ENCODE peak calls at places on chromosomes 13 and 19, in four cellular contexts. U, Q, M and T are unnamed samples.

GRCh38 chr13:80157261-80157942 is 183.5 kb downstream of the SPRY2 start:
- DNase-seq in M (no peak), U (no peak), Q (no peak), T (no peak)

GRCh38 chr19:5621945-5622464 is 571 bp downstream of the SAFB2 start:
- DNase-seq in Q (no peak), U (no peak), M (peak), T (peak)

GRCh38 chr19:40791349-40791748 is 7.6 kb upstream of the EGLN2 start:
- DNase-seq in M (no peak), Q (no peak), U (no peak), T (no peak)

GRCh38 chr13:113116206-113116800 is 6.3 kb upstream of the F10 start:
- DNase-seq in U (no peak), Q (no peak), M (no peak), T (peak)

GRCh38 chr19:41997121-41997850 is 3.3 kb upstream of the ATP1A3 start:
- DNase-seq in Q (no peak), M (peak), U (no peak), T (peak)

GRCh38 chr13:66675620-66676019 is 554.5 kb downstream of the PCDH9 start:
- DNase-seq in M (no peak), U (no peak), Q (no peak), T (no peak)

GRCh38 chr19:19539738-19540703 is 2.0 kb downstream of the CILP2 start:
- DNase-seq in Q (peak), U (no peak), M (peak), T (peak)

GRCh38 chr19:4425531-4425930 is 23.1 kb downstream of the CHAF1A start:
- DNase-seq in Q (no peak), M (no peak), U (no peak), T (no peak)

GRCh38 chr19:512548-513365 is 5.5 kb downstream of the TPGS1 start:
- DNase-seq in Q (no peak), M (peak), U (no peak), T (no peak)

GRCh38 chr19:17931532-17932191 is 1.2 kb upstream of the CCDC124 start:
- DNase-seq in M (no peak), Q (no peak), U (no peak), T (no peak)

GRCh38 chr13:93628136-93628535 is 401.5 kb downstream of the GPC6 start:
- DNase-seq in U (no peak), M (no peak), Q (no peak), T (peak)

GRCh38 chr19:39810424-39810823 is 23.5 kb downstream of the DYRK1B start:
- DNase-seq in U (no peak), Q (no peak), M (no peak), T (no peak)

GRCh38 chr13:34435338-34435737 is 506.7 kb upstream of the NBEA start:
- DNase-seq in U (no peak), M (no peak), Q (peak), T (no peak)

GRCh38 chr19:28103916-28104315 is 1109.0 kb downstream of the UQCRFS1 start:
- DNase-seq in Q (no peak), U (no peak), M (no peak), T (no peak)

GRCh38 chr13:76792680-76793334 is 93.4 kb downstream of the KCTD12 start:
- DNase-seq in M (no peak), Q (no peak), U (no peak), T (no peak)

GRCh38 chr19:8426283-8426682 is 13.2 kb downstream of the MARCHF2 start:
- DNase-seq in M (no peak), Q (no peak), U (no peak), T (no peak)

GRCh38 chr19:7928741-7929701 is 3.1 kb upstream of the CTXN1 start:
- DNase-seq in M (peak), U (peak), Q (no peak), T (peak)

GRCh38 chr19:11179716-11180297 is 17.5 kb downstream of the KANK2 start:
- DNase-seq in U (no peak), M (no peak), Q (no peak), T (no peak)
- H3K9ac ChIP-seq in U (no peak), M (no peak), Q (no peak), T (no peak)

GRCh38 chr19:51809787-51810186 is 14.8 kb downstream of the FPR3 start:
- DNase-seq in U (peak), Q (no peak), M (no peak), T (no peak)
- TF ChIP-seq ELF1 in U (no peak), Q (no peak), M (no peak), T (no peak)

GRCh38 chr19:35509018-35509652 is 4.3 kb downstream of the DMKN start:
- DNase-seq in U (peak), M (peak), Q (peak), T (no peak)
- H3K9ac ChIP-seq in U (peak), M (no peak), Q (peak), T (no peak)

GRCh38 chr19:54607782-54608150 is 14.3 kb downstream of the LILRA1 start:
- DNase-seq in U (no peak), Q (no peak), M (no peak), T (no peak)

GRCh38 chr19:54606891-54607781 is 13.7 kb downstream of the LILRA1 start:
- DNase-seq in Q (no peak), U (no peak), M (no peak), T (no peak)

GRCh38 chr19:54608205-54608604 is 14.8 kb downstream of the LILRA1 start:
- DNase-seq in M (no peak), U (no peak), Q (no peak), T (no peak)

GRCh38 chr19:54608792-54609191 is 15.4 kb downstream of the LILRA1 start:
- DNase-seq in U (no peak), Q (no peak), M (no peak), T (no peak)

DNA sequence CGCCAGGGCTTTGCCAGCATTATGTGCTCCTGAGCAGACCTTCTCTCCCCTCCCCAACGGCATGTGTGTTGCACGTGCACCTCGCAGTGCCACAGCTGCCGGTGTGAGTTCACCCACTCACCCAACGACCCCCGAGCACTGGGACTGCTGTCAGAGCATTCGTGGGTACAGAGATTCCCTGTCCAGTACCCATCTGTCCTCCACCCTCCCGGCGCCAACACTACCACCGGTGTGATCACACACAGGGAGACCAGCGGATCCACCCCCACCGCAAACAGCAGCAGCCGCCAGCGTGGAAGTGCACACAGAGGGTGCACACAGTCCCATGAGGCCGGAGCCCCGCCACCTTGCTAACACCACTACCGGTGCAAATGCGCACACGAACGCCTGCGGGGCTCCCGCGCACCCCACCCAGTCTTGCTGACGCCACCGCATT is 15.9 kb downstream of the LILRA1 start:
- DNase-seq in Q (no peak), U (no peak), M (no peak), T (no peak)
- TF ChIP-seq ELF1 in Q (no peak), U (no peak), M (no peak), T (no peak)

DNA sequence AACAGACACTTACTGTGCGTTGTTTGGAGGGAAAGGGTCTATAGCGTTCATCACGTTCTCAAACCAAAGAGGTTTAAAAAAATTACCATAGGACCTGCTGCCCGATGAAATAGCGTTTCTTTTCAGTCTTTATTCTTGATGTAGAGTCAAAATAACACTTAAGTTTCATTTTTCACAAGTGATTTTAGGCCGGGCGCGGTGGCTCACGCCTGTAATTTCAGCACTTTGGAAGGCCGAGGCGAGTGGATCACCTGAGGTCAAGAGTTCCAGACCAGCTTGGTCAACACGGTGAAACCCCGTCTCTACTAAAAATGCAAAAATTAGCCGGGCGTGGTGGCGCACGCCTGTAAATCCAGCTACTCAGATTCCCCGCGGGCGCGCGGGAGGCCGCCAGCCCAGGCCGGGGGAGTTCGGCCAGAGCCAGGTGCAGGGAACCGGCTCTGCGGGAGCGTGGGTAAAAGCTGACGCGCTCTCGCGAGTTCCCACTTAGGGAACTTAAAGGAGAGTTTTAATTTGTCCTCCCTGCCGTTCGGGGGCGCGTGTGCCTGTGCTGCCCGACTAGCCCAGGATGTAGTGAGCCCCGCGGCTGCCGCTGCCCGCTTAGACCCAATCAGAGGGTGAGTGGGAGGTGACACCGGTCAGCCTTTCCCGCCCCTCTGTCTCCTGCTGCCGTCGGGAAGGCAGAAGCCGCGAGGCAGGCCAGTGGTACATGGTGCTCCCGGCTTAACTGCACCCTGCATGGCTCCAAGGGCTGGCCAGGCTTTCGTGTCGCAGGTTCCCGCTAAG is 35.8 kb upstream of the NEK3 start:
- DNase-seq in M (no peak), U (no peak), Q (no peak), T (peak)
- H3K9ac ChIP-seq in M (no peak), U (peak), Q (peak), T (peak)

GRCh38 chr19:33468361-33469170 is 53.0 kb downstream of the PEPD start:
- DNase-seq in U (no peak), M (peak), Q (no peak), T (no peak)
- TF ChIP-seq ELF1 in U (no peak), M (no peak), Q (no peak), T (no peak)